ENCODE peak calls at places on chromosomes 13 and 19, in ten cellular contexts. One of them, this sample, is unnamed.

GRCh38 chr13:34044660-34045080 is 226.7 kb downstream of the RFC3 start:
- DNase-seq in neural crest cell: no peak
- DNase-seq in C1 segment of cervical spinal cord: no peak
- DNase-seq in CD4-positive, alpha-beta T cell: no peak
- DNase-seq in T-helper 1 cell: no peak
- DNase-seq in body of pancreas: no peak
- DNase-seq in T-helper 2 cell: no peak
- DNase-seq in sigmoid colon: no peak
- DNase-seq in right lobe of liver: no peak
- DNase-seq in stromal cell of bone marrow: peak
- DNase-seq in this sample: no peak

GRCh38 chr19:48169585-48169973 is 565 bp downstream of the LIG1 start:
- DNase-seq in neural crest cell: peak
- DNase-seq in C1 segment of cervical spinal cord: no peak
- DNase-seq in CD4-positive, alpha-beta T cell: peak
- DNase-seq in T-helper 1 cell: peak
- DNase-seq in body of pancreas: peak
- DNase-seq in T-helper 2 cell: peak
- DNase-seq in sigmoid colon: peak
- DNase-seq in right lobe of liver: peak
- DNase-seq in stromal cell of bone marrow: peak
- DNase-seq in this sample: peak

GRCh38 chr19:21568816-21569496 is 63.6 kb downstream of the ZNF429 start:
- DNase-seq in neural crest cell: no peak
- DNase-seq in C1 segment of cervical spinal cord: no peak
- DNase-seq in CD4-positive, alpha-beta T cell: peak
- DNase-seq in T-helper 1 cell: peak
- DNase-seq in body of pancreas: peak
- DNase-seq in T-helper 2 cell: peak
- DNase-seq in sigmoid colon: peak
- DNase-seq in right lobe of liver: peak
- DNase-seq in stromal cell of bone marrow: peak
- DNase-seq in this sample: no peak

GRCh38 chr13:48531416-48532145 is 1.3 kb downstream of the RCBTB2 start:
- DNase-seq in neural crest cell: no peak
- DNase-seq in C1 segment of cervical spinal cord: no peak
- DNase-seq in CD4-positive, alpha-beta T cell: no peak
- DNase-seq in T-helper 1 cell: no peak
- DNase-seq in body of pancreas: peak
- DNase-seq in T-helper 2 cell: no peak
- DNase-seq in sigmoid colon: no peak
- DNase-seq in right lobe of liver: no peak
- DNase-seq in stromal cell of bone marrow: no peak
- DNase-seq in this sample: no peak

GRCh38 chr19:41951686-41952172 is 7.4 kb downstream of the RABAC1 start:
- DNase-seq in neural crest cell: peak
- DNase-seq in C1 segment of cervical spinal cord: no peak
- DNase-seq in CD4-positive, alpha-beta T cell: peak
- DNase-seq in T-helper 1 cell: peak
- DNase-seq in body of pancreas: peak
- DNase-seq in T-helper 2 cell: peak
- DNase-seq in sigmoid colon: peak
- DNase-seq in right lobe of liver: peak
- DNase-seq in stromal cell of bone marrow: peak
- DNase-seq in this sample: peak

GRCh38 chr19:10193666-10194499 is 870 bp downstream of the DNMT1 start:
- DNase-seq in neural crest cell: no peak
- DNase-seq in C1 segment of cervical spinal cord: peak
- DNase-seq in CD4-positive, alpha-beta T cell: no peak
- DNase-seq in T-helper 1 cell: no peak
- DNase-seq in body of pancreas: no peak
- DNase-seq in T-helper 2 cell: peak
- DNase-seq in sigmoid colon: no peak
- DNase-seq in right lobe of liver: no peak
- DNase-seq in stromal cell of bone marrow: no peak
- DNase-seq in this sample: no peak

GRCh38 chr19:47623921-47624391 is 15.0 kb downstream of the BICRA start:
- DNase-seq in neural crest cell: no peak
- DNase-seq in C1 segment of cervical spinal cord: no peak
- DNase-seq in CD4-positive, alpha-beta T cell: no peak
- DNase-seq in T-helper 1 cell: no peak
- DNase-seq in body of pancreas: no peak
- DNase-seq in T-helper 2 cell: no peak
- DNase-seq in sigmoid colon: no peak
- DNase-seq in right lobe of liver: no peak
- DNase-seq in stromal cell of bone marrow: no peak
- DNase-seq in this sample: no peak

GRCh38 chr13:77779461-77780272 is 82.2 kb downstream of the SLAIN1 start:
- DNase-seq in neural crest cell: peak
- DNase-seq in C1 segment of cervical spinal cord: no peak
- DNase-seq in CD4-positive, alpha-beta T cell: no peak
- DNase-seq in T-helper 1 cell: no peak
- DNase-seq in body of pancreas: peak
- DNase-seq in T-helper 2 cell: no peak
- DNase-seq in sigmoid colon: no peak
- DNase-seq in right lobe of liver: no peak
- DNase-seq in stromal cell of bone marrow: peak
- DNase-seq in this sample: peak

GRCh38 chr19:17086129-17086528 is 10.6 kb downstream of the MYO9B start:
- DNase-seq in neural crest cell: peak
- DNase-seq in C1 segment of cervical spinal cord: no peak
- DNase-seq in CD4-positive, alpha-beta T cell: no peak
- DNase-seq in T-helper 1 cell: no peak
- DNase-seq in body of pancreas: no peak
- DNase-seq in T-helper 2 cell: no peak
- DNase-seq in sigmoid colon: no peak
- DNase-seq in right lobe of liver: no peak
- DNase-seq in stromal cell of bone marrow: no peak
- DNase-seq in this sample: no peak

GRCh38 chr13:75135325-75135825 is 346.6 kb downstream of the TBC1D4 start:
- DNase-seq in neural crest cell: no peak
- DNase-seq in C1 segment of cervical spinal cord: no peak
- DNase-seq in CD4-positive, alpha-beta T cell: no peak
- DNase-seq in T-helper 1 cell: no peak
- DNase-seq in body of pancreas: no peak
- DNase-seq in T-helper 2 cell: no peak
- DNase-seq in sigmoid colon: no peak
- DNase-seq in right lobe of liver: no peak
- DNase-seq in stromal cell of bone marrow: peak
- DNase-seq in this sample: no peak

GRCh38 chr19:49581007-49581508 is at the start of gene PRRG2:
- DNase-seq in neural crest cell: no peak
- DNase-seq in C1 segment of cervical spinal cord: no peak
- DNase-seq in CD4-positive, alpha-beta T cell: no peak
- DNase-seq in T-helper 1 cell: no peak
- DNase-seq in body of pancreas: peak
- DNase-seq in T-helper 2 cell: no peak
- DNase-seq in sigmoid colon: no peak
- DNase-seq in right lobe of liver: peak
- DNase-seq in stromal cell of bone marrow: no peak
- DNase-seq in this sample: peak

GRCh38 chr13:57631607-57632275 is at the start of gene PCDH17:
- DNase-seq in neural crest cell: peak
- DNase-seq in C1 segment of cervical spinal cord: peak
- DNase-seq in CD4-positive, alpha-beta T cell: no peak
- DNase-seq in T-helper 1 cell: no peak
- DNase-seq in body of pancreas: peak
- DNase-seq in T-helper 2 cell: no peak
- DNase-seq in sigmoid colon: no peak
- DNase-seq in right lobe of liver: no peak
- DNase-seq in stromal cell of bone marrow: no peak
- DNase-seq in this sample: no peak

GRCh38 chr19:11031421-11032070 is 57.7 kb upstream of the LDLR start:
- DNase-seq in neural crest cell: no peak
- DNase-seq in C1 segment of cervical spinal cord: no peak
- DNase-seq in CD4-positive, alpha-beta T cell: no peak
- DNase-seq in T-helper 1 cell: no peak
- DNase-seq in body of pancreas: no peak
- DNase-seq in T-helper 2 cell: no peak
- DNase-seq in sigmoid colon: no peak
- DNase-seq in right lobe of liver: no peak
- DNase-seq in stromal cell of bone marrow: no peak
- DNase-seq in this sample: no peak